ENCODE peak calls at places on chromosomes 1 and 21, in eight cellular contexts. M is heart left ventricle, U is upper lobe of left lung, N is spleen, L is tibial nerve, E is Peyer's patch, G is thyroid gland, H is esophagus squamous epithelium. R is an unnamed sample.

GRCh38 chr1:222711319-222712252 is 705 bp downstream of the AIDA start:
- DNase-seq in U (peak), E (peak), M (peak), L (peak), N (peak), G (peak), H (peak), R (peak)

GRCh38 chr1:151061012-151061401 is 810 bp downstream of the MLLT11 start:
- DNase-seq in L (no peak), N (no peak), E (no peak), M (no peak), U (no peak), H (no peak), G (no peak), R (no peak)

GRCh38 chr1:158037876-158038359 is 44.5 kb downstream of the KIRREL1 start:
- DNase-seq in G (peak), M (peak), L (no peak), E (no peak), U (peak), H (no peak), N (no peak), R (no peak)

GRCh38 chr1:219563568-219563967 is 49.3 kb downstream of the ZC3H11B start:
- DNase-seq in M (no peak), G (no peak), L (no peak), U (no peak), E (no peak), H (no peak), N (no peak), R (no peak)

GRCh38 chr1:55716610-55717009 is 501.4 kb upstream of the USP24 start:
- DNase-seq in G (no peak), N (no peak), L (no peak), U (no peak), E (no peak), M (no peak), H (no peak), R (no peak)

GRCh38 chr1:157551694-157552693 is at the start of gene FCRL5:
- DNase-seq in H (no peak), M (no peak), L (no peak), G (no peak), E (no peak), N (no peak), U (no peak), R (no peak)

GRCh38 chr1:31705080-31705866 is 1.5 kb upstream of the COL16A1 start:
- DNase-seq in G (peak), L (peak), H (no peak), E (peak), U (peak), M (peak), N (peak), R (peak)

GRCh38 chr1:70025052-70025451 is 180.3 kb downstream of the LRRC40 start:
- DNase-seq in N (no peak), L (no peak), H (no peak), G (no peak), E (no peak), M (no peak), U (no peak), R (no peak)

GRCh38 chr1:31383967-31384366 is 11.1 kb upstream of the FABP3 start:
- DNase-seq in U (no peak), N (no peak), M (no peak), L (no peak), E (no peak), G (no peak), H (no peak), R (no peak)

GRCh38 chr1:25664800-25665199 is 48.2 kb downstream of the MAN1C1 start:
- DNase-seq in H (no peak), E (no peak), M (no peak), L (no peak), U (no peak), N (no peak), G (no peak), R (no peak)

GRCh38 chr1:1602941-1603506 is 3.1 kb upstream of the FNDC10 start:
- DNase-seq in L (no peak), N (peak), H (no peak), M (peak), U (peak), E (no peak), G (no peak), R (no peak)

GRCh38 chr1:3483801-3484444 is 29.5 kb downstream of the ARHGEF16 start:
- DNase-seq in G (peak), M (no peak), E (peak), U (peak), H (no peak), N (no peak), L (no peak), R (peak)

GRCh38 chr1:94319319-94320180 is 82.2 kb upstream of the ARHGAP29 start:
- DNase-seq in U (no peak), G (no peak), N (no peak), E (no peak), H (no peak), M (no peak), L (no peak), R (no peak)
- TF ChIP-seq POLR2A in U (no peak), G (no peak), N (no peak), E (no peak), H (no peak), M (no peak), L (no peak), R (no peak)

DNA sequence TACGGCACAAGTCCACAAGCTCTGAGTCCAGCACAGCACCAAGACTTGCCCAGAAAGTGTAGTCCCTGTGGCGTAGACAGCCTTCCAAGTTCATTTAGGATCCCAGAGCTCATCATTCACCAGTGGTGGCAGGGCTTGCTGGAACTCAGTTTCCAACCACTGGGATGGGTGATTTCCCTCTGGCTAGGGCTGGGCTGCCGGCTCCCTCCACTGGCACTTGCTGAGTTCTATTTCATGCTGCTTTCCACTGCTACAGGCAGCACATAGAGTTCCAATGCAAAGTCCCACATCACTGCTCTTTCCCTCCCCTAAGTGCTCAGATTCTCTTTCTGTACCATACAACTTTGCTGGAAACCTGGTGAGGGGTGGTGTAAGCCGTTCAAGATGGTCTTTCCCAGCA is 510.3 kb upstream of the TMPRSS15 start:
- DNase-seq in G (no peak), H (no peak), N (no peak), M (no peak), E (no peak), U (no peak), L (no peak), R (no peak)
- TF ChIP-seq POLR2A in G (no peak), H (no peak), N (no peak), M (no peak), E (no peak), U (no peak), L (no peak), R (no peak)

GRCh38 chr21:32320726-32321125 is 22.1 kb downstream of the MRAP start:
- DNase-seq in G (no peak), E (no peak), L (no peak), H (no peak), M (no peak), N (no peak), U (peak), R (no peak)

GRCh38 chr21:32317726-32318125 is 19.1 kb downstream of the MRAP start:
- DNase-seq in H (no peak), E (no peak), N (no peak), G (no peak), U (no peak), M (no peak), L (no peak), R (no peak)

GRCh38 chr21:32320059-32320458 is 21.4 kb downstream of the MRAP start:
- DNase-seq in M (no peak), N (no peak), H (no peak), L (no peak), E (no peak), U (no peak), G (no peak), R (no peak)

GRCh38 chr21:32316363-32317215 is 17.9 kb downstream of the MRAP start:
- DNase-seq in E (no peak), H (no peak), M (no peak), N (no peak), U (peak), G (no peak), L (no peak), R (no peak)

DNA sequence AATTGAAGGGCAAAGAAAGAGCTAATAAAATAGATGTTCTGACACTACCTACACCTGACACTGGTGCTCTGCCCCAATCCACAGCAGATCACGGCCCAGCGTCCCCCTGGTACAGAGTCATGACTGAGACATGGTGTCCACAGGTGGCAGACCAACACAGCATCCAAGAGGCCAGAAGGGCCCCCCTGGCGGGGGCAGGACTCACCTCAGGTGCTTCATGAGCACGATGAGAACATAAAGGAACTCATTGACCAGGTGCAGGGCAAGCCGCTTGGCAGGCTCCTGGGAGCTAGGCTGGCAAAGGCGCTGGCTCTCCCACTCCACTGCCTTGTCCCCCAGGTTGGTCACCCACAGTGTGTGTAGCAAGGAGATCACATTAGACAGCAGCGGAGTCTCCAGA is 20.4 kb downstream of the MRAP start:
- DNase-seq in N (no peak), E (no peak), U (peak), L (no peak), G (no peak), H (no peak), M (no peak), R (no peak)
- TF ChIP-seq POLR2A in N (no peak), E (no peak), U (no peak), L (no peak), G (no peak), H (no peak), M (no peak), R (no peak)

GRCh38 chr1:16162163-16162822 is 6.4 kb upstream of the EPHA2 start:
- DNase-seq in U (peak), E (peak), H (no peak), M (no peak), L (no peak), N (no peak), G (no peak), R (no peak)
- TF ChIP-seq POLR2A in U (no peak), E (no peak), H (no peak), M (no peak), L (no peak), N (no peak), G (no peak), R (no peak)

DNA sequence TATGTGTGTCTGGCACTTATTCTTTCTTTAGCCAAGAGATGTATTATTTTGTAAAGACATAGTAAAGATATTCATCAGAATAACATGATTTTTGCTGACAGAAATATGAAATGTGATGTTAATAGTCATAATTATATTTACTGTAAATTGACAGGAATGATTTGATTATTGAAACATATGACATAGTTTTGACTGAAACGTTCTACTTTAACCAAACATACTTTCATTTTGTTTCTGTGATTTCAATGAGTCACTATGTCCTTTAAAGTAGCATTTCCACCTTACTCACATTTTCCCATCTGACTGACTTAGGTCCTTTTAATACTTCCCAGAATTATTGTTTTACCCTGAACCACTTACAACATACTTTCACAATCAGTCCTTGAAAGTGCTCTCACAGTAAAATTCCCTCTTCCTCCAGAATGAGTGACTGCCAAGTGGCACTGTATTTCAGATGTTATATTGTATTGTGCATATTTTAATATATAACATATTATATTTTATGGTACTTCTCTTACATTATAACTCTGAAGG is 437.9 kb downstream of the NCAM2 start:
- DNase-seq in M (no peak), E (no peak), L (no peak), N (no peak), H (no peak), U (no peak), G (no peak), R (no peak)
- TF ChIP-seq POLR2A in M (no peak), E (no peak), L (no peak), N (no peak), H (no peak), U (no peak), G (no peak), R (no peak)

DNA sequence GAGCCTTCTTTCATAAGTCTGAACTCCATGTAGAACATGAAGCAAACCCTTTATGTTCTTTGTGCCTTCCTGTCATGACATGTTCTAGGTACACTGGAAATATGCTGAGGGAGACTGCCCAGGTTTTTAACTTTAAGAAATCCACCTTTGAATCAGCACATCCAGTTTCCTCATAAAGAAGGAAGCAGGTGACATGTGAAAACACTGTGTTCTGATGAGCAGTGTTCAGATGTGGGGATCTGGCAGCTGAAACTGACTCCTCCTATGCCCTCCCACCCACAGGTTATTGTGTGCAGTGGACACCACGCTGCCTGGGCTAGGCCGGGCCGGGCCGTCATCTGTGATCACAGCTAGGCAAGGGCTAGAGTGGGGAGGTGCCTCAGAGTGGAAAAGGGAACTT is 51.1 kb downstream of the CNN3 start:
- DNase-seq in L (no peak), U (peak), N (no peak), G (peak), M (no peak), E (no peak), H (no peak), R (no peak)
- TF ChIP-seq POLR2A in L (no peak), U (no peak), N (no peak), G (no peak), M (no peak), E (no peak), H (no peak), R (no peak)